ENCODE peak calls at places on chromosomes 2 and 18, in nine cellular contexts. One of them, this sample, is unnamed.

GRCh38 chr2:29697181-29697580 is 224.2 kb downstream of the ALK start:
- DNase-seq in stomach: no peak
- DNase-seq in thyroid gland: no peak
- DNase-seq in lower leg skin: no peak
- DNase-seq in psoas muscle: no peak
- DNase-seq in GM13976: no peak
- DNase-seq in bronchial epithelial cell: no peak
- DNase-seq in H1: no peak
- DNase-seq in neural crest cell: no peak
- DNase-seq in this sample: no peak

GRCh38 chr2:207352978-207353377 is 176.8 kb upstream of the CREB1 start:
- DNase-seq in stomach: no peak
- DNase-seq in thyroid gland: no peak
- DNase-seq in lower leg skin: no peak
- DNase-seq in psoas muscle: no peak
- DNase-seq in GM13976: no peak
- DNase-seq in bronchial epithelial cell: no peak
- DNase-seq in H1: no peak
- DNase-seq in neural crest cell: no peak
- DNase-seq in this sample: no peak

GRCh38 chr2:233063976-233064411 is 3.9 kb downstream of the INPP5D start:
- DNase-seq in stomach: peak
- DNase-seq in thyroid gland: no peak
- DNase-seq in lower leg skin: peak
- DNase-seq in psoas muscle: no peak
- DNase-seq in GM13976: no peak
- DNase-seq in bronchial epithelial cell: no peak
- DNase-seq in H1: no peak
- DNase-seq in neural crest cell: no peak
- DNase-seq in this sample: no peak

GRCh38 chr2:761384-761783 is 84.2 kb upstream of the TMEM18 start:
- DNase-seq in stomach: no peak
- DNase-seq in thyroid gland: no peak
- DNase-seq in lower leg skin: no peak
- DNase-seq in psoas muscle: no peak
- DNase-seq in GM13976: no peak
- DNase-seq in bronchial epithelial cell: no peak
- DNase-seq in H1: no peak
- DNase-seq in neural crest cell: no peak
- DNase-seq in this sample: no peak

GRCh38 chr2:86675611-86676015 is 44.5 kb upstream of the RMND5A start:
- DNase-seq in stomach: peak
- DNase-seq in thyroid gland: no peak
- DNase-seq in lower leg skin: no peak
- DNase-seq in psoas muscle: no peak
- DNase-seq in GM13976: no peak
- DNase-seq in bronchial epithelial cell: peak
- DNase-seq in H1: no peak
- DNase-seq in neural crest cell: no peak
- DNase-seq in this sample: no peak

GRCh38 chr2:38462121-38462634 is 85.1 kb upstream of the ATL2 start:
- DNase-seq in stomach: peak
- DNase-seq in thyroid gland: peak
- DNase-seq in lower leg skin: no peak
- DNase-seq in psoas muscle: peak
- DNase-seq in GM13976: no peak
- DNase-seq in bronchial epithelial cell: peak
- DNase-seq in H1: no peak
- DNase-seq in neural crest cell: no peak
- DNase-seq in this sample: no peak

GRCh38 chr2:101002562-101003277 is 631 bp downstream of the RPL31 start:
- DNase-seq in stomach: no peak
- DNase-seq in thyroid gland: peak
- DNase-seq in lower leg skin: no peak
- DNase-seq in psoas muscle: no peak
- DNase-seq in GM13976: no peak
- DNase-seq in bronchial epithelial cell: no peak
- DNase-seq in H1: no peak
- DNase-seq in neural crest cell: no peak
- DNase-seq in this sample: no peak

GRCh38 chr2:109105113-109105512 is 23.9 kb upstream of the SH3RF3 start:
- DNase-seq in stomach: no peak
- DNase-seq in thyroid gland: no peak
- DNase-seq in lower leg skin: peak
- DNase-seq in psoas muscle: no peak
- DNase-seq in GM13976: no peak
- DNase-seq in bronchial epithelial cell: no peak
- DNase-seq in H1: no peak
- DNase-seq in neural crest cell: no peak
- DNase-seq in this sample: no peak

GRCh38 chr2:182018218-182018617 is 32.6 kb downstream of the PPP1R1C start:
- DNase-seq in stomach: no peak
- DNase-seq in thyroid gland: no peak
- DNase-seq in lower leg skin: no peak
- DNase-seq in psoas muscle: no peak
- DNase-seq in GM13976: no peak
- DNase-seq in bronchial epithelial cell: peak
- DNase-seq in H1: no peak
- DNase-seq in neural crest cell: no peak
- DNase-seq in this sample: no peak

GRCh38 chr2:54247115-54247514 is 8.9 kb downstream of the TSPYL6 start:
- DNase-seq in stomach: no peak
- DNase-seq in thyroid gland: no peak
- DNase-seq in lower leg skin: no peak
- DNase-seq in psoas muscle: no peak
- DNase-seq in GM13976: no peak
- DNase-seq in bronchial epithelial cell: no peak
- DNase-seq in H1: no peak
- DNase-seq in neural crest cell: no peak
- DNase-seq in this sample: no peak

GRCh38 chr2:179020156-179020750 is 29.7 kb downstream of the CCDC141 start:
- DNase-seq in stomach: peak
- DNase-seq in thyroid gland: peak
- DNase-seq in lower leg skin: no peak
- DNase-seq in psoas muscle: no peak
- DNase-seq in GM13976: peak
- DNase-seq in bronchial epithelial cell: peak
- DNase-seq in H1: peak
- DNase-seq in neural crest cell: peak
- DNase-seq in this sample: no peak

GRCh38 chr2:73979021-73979420 is 5.7 kb upstream of the TET3 start:
- DNase-seq in stomach: no peak
- DNase-seq in thyroid gland: no peak
- DNase-seq in lower leg skin: no peak
- DNase-seq in psoas muscle: no peak
- DNase-seq in GM13976: peak
- DNase-seq in bronchial epithelial cell: no peak
- DNase-seq in H1: no peak
- DNase-seq in neural crest cell: no peak
- DNase-seq in this sample: no peak

GRCh38 chr18:77055429-77056310 is 76.9 kb downstream of the MBP start:
- DNase-seq in stomach: peak
- DNase-seq in thyroid gland: peak
- DNase-seq in lower leg skin: peak
- DNase-seq in psoas muscle: no peak
- DNase-seq in GM13976: no peak
- DNase-seq in bronchial epithelial cell: no peak
- DNase-seq in H1: no peak
- DNase-seq in neural crest cell: no peak
- DNase-seq in this sample: no peak

GRCh38 chr2:80238692-80239469 is 65.7 kb downstream of the LRRTM1 start:
- DNase-seq in stomach: peak
- DNase-seq in thyroid gland: peak
- DNase-seq in lower leg skin: no peak
- DNase-seq in psoas muscle: no peak
- DNase-seq in GM13976: no peak
- DNase-seq in bronchial epithelial cell: no peak
- DNase-seq in H1: peak
- DNase-seq in neural crest cell: peak
- DNase-seq in this sample: no peak
- TF ChIP-seq CTCF in stomach: peak
- TF ChIP-seq CTCF in thyroid gland: peak
- TF ChIP-seq CTCF in lower leg skin: no peak
- TF ChIP-seq CTCF in psoas muscle: peak
- TF ChIP-seq CTCF in GM13976: peak
- TF ChIP-seq CTCF in bronchial epithelial cell: peak
- TF ChIP-seq CTCF in H1: peak
- TF ChIP-seq CTCF in neural crest cell: peak
- TF ChIP-seq CTCF in this sample: peak

DNA sequence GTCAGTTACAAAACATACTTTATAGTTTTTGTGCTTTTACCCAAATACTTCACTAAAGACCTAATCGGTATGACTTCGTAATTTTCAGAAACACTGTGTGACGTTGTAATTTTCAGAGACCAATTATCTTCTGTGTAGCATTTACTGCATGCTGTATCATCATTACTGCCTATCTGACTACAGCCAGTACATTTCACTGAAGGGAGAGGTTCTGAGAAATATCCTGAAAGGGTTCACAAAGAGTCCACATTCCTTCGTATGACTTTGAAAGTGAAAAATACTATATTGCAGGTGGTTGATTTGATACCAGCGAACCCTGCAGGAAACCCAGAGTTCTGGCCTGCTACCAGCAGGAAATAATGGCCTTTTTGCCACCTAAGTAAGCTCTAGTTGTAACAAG is 155.4 kb downstream of the ARHGAP28 start:
- DNase-seq in stomach: no peak
- DNase-seq in thyroid gland: no peak
- DNase-seq in lower leg skin: no peak
- DNase-seq in psoas muscle: no peak
- DNase-seq in GM13976: no peak
- DNase-seq in bronchial epithelial cell: no peak
- DNase-seq in H1: no peak
- DNase-seq in neural crest cell: no peak
- DNase-seq in this sample: no peak
- TF ChIP-seq CTCF in stomach: no peak
- TF ChIP-seq CTCF in thyroid gland: no peak
- TF ChIP-seq CTCF in lower leg skin: no peak
- TF ChIP-seq CTCF in psoas muscle: no peak
- TF ChIP-seq CTCF in GM13976: no peak
- TF ChIP-seq CTCF in bronchial epithelial cell: no peak
- TF ChIP-seq CTCF in H1: no peak
- TF ChIP-seq CTCF in neural crest cell: no peak
- TF ChIP-seq CTCF in this sample: no peak

DNA sequence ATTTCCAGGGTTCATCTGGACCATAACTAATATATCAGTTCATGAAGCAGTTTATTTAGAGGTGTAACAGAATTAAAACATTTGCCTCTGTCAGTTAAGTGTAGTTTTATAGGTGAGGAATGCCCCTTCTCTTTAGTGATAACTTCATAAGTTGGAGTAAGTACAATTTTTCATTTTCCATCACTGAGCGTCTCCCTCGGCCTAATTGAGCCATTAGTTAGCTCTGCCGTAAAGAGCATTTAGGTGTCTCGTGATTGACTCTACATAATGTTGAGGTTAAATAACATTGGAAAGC is 88.4 kb downstream of the UGGT1 start:
- DNase-seq in stomach: no peak
- DNase-seq in thyroid gland: no peak
- DNase-seq in lower leg skin: no peak
- DNase-seq in psoas muscle: no peak
- DNase-seq in GM13976: no peak
- DNase-seq in bronchial epithelial cell: no peak
- DNase-seq in H1: no peak
- DNase-seq in neural crest cell: no peak
- DNase-seq in this sample: no peak
- TF ChIP-seq CTCF in stomach: no peak
- TF ChIP-seq CTCF in thyroid gland: peak
- TF ChIP-seq CTCF in lower leg skin: no peak
- TF ChIP-seq CTCF in psoas muscle: no peak
- TF ChIP-seq CTCF in GM13976: no peak
- TF ChIP-seq CTCF in bronchial epithelial cell: no peak
- TF ChIP-seq CTCF in H1: no peak
- TF ChIP-seq CTCF in neural crest cell: no peak
- TF ChIP-seq CTCF in this sample: no peak

GRCh38 chr2:81870119-81870518 is 1565.6 kb upstream of the LRRTM1 start:
- DNase-seq in stomach: no peak
- DNase-seq in thyroid gland: no peak
- DNase-seq in lower leg skin: no peak
- DNase-seq in psoas muscle: no peak
- DNase-seq in GM13976: no peak
- DNase-seq in bronchial epithelial cell: no peak
- DNase-seq in H1: no peak
- DNase-seq in neural crest cell: no peak
- DNase-seq in this sample: no peak
- TF ChIP-seq CTCF in stomach: no peak
- TF ChIP-seq CTCF in thyroid gland: no peak
- TF ChIP-seq CTCF in lower leg skin: no peak
- TF ChIP-seq CTCF in psoas muscle: no peak
- TF ChIP-seq CTCF in GM13976: no peak
- TF ChIP-seq CTCF in bronchial epithelial cell: no peak
- TF ChIP-seq CTCF in H1: no peak
- TF ChIP-seq CTCF in neural crest cell: no peak
- TF ChIP-seq CTCF in this sample: no peak

DNA sequence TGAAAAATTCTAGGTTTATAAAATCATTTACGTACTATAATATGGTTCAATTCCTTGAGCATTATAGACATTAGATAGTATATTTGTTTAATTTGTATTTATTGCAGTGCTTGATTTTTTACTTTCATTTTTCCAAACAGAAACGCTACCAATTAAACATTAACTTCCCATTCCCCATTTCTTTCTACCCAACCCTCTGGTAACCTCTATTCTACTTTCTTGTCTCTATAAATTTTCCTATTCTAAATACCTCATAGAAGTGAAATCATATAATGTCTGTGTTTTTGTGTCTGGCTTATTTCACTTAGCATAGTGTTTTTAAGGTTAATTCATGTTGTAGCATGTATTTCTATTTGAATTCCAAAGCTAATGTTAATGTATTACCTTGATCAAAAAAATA is 11.6 kb upstream of the SLC39A10 start:
- DNase-seq in stomach: no peak
- DNase-seq in thyroid gland: no peak
- DNase-seq in lower leg skin: no peak
- DNase-seq in psoas muscle: no peak
- DNase-seq in GM13976: no peak
- DNase-seq in bronchial epithelial cell: no peak
- DNase-seq in H1: no peak
- DNase-seq in neural crest cell: no peak
- DNase-seq in this sample: no peak
- TF ChIP-seq CTCF in stomach: no peak
- TF ChIP-seq CTCF in thyroid gland: no peak
- TF ChIP-seq CTCF in lower leg skin: no peak
- TF ChIP-seq CTCF in psoas muscle: no peak
- TF ChIP-seq CTCF in GM13976: no peak
- TF ChIP-seq CTCF in bronchial epithelial cell: no peak
- TF ChIP-seq CTCF in H1: no peak
- TF ChIP-seq CTCF in neural crest cell: no peak
- TF ChIP-seq CTCF in this sample: no peak